ENCODE peak calls at places on chromosomes 11 and 22, in six cellular contexts. C, J, X, B, W and D are unnamed samples.

GRCh38 chr22:27993774-27994350 is 74.8 kb upstream of the PITPNB start:
- DNase-seq in X (peak), W (no peak), C (no peak), J (peak), B (no peak), D (no peak)

GRCh38 chr11:63747006-63747405 is 21.6 kb downstream of the ZFTA start:
- DNase-seq in X (no peak), B (no peak), C (no peak), W (no peak), J (no peak), D (no peak)

GRCh38 chr11:101445761-101446160 is 138.0 kb downstream of the TRPC6 start:
- DNase-seq in X (no peak), W (no peak), B (no peak), C (no peak), J (no peak), D (no peak)

GRCh38 chr11:73271936-73272679 is at the start of gene P2RY6:
- DNase-seq in J (no peak), B (peak), C (no peak), W (peak), X (peak), D (no peak)

GRCh38 chr22:36833073-36833472 is 16.2 kb upstream of the PVALB start:
- DNase-seq in X (no peak), J (no peak), C (no peak), B (no peak), W (no peak), D (no peak)

GRCh38 chr11:18748766-18749375 is 22.9 kb upstream of the IGSF22 start:
- DNase-seq in W (peak), X (no peak), J (no peak), B (no peak), C (no peak), D (no peak)

GRCh38 chr22:41009222-41009948 is 58.2 kb downstream of the RBX1 start:
- DNase-seq in B (no peak), W (peak), C (no peak), J (no peak), X (peak), D (no peak)

GRCh38 chr11:72446929-72447753 is 12.8 kb upstream of the CLPB start:
- DNase-seq in W (peak), J (no peak), B (no peak), C (no peak), X (no peak), D (no peak)

GRCh38 chr11:20015101-20015500 is 145.2 kb downstream of the DBX1 start:
- DNase-seq in C (no peak), B (no peak), X (no peak), J (no peak), W (no peak), D (no peak)

GRCh38 chr11:125214466-125215204 is 50.1 kb downstream of the PKNOX2 start:
- DNase-seq in C (no peak), B (no peak), W (peak), J (peak), X (no peak), D (no peak)

GRCh38 chr11:130740819-130741218 is 175.5 kb downstream of the SNX19 start:
- DNase-seq in C (no peak), W (peak), J (no peak), B (no peak), X (no peak), D (no peak)

GRCh38 chr11:119999220-119999619 is 138.7 kb downstream of the TRIM29 start:
- DNase-seq in X (no peak), J (no peak), W (no peak), C (no peak), B (peak), D (no peak)

GRCh38 chr11:17405232-17406005 is 17.0 kb upstream of the KCNJ11 start:
- DNase-seq in B (peak), W (peak), C (no peak), J (no peak), X (peak), D (no peak)
- TF ChIP-seq CTCF in B (no peak), W (peak), C (no peak), J (no peak), X (peak), D (no peak)

GRCh38 chr11:116742104-116742503 is 30.7 kb downstream of the BUD13 start:
- DNase-seq in C (peak), W (peak), B (no peak), X (no peak), J (no peak), D (peak)
- TF ChIP-seq CTCF in C (no peak), W (no peak), B (no peak), X (no peak), J (no peak), D (no peak)

GRCh38 chr22:46568102-46568809 is 30.8 kb upstream of the CELSR1 start:
- DNase-seq in C (no peak), X (peak), W (no peak), B (peak), J (no peak), D (no peak)
- TF ChIP-seq CTCF in C (no peak), X (no peak), W (no peak), B (no peak), J (no peak), D (no peak)

DNA sequence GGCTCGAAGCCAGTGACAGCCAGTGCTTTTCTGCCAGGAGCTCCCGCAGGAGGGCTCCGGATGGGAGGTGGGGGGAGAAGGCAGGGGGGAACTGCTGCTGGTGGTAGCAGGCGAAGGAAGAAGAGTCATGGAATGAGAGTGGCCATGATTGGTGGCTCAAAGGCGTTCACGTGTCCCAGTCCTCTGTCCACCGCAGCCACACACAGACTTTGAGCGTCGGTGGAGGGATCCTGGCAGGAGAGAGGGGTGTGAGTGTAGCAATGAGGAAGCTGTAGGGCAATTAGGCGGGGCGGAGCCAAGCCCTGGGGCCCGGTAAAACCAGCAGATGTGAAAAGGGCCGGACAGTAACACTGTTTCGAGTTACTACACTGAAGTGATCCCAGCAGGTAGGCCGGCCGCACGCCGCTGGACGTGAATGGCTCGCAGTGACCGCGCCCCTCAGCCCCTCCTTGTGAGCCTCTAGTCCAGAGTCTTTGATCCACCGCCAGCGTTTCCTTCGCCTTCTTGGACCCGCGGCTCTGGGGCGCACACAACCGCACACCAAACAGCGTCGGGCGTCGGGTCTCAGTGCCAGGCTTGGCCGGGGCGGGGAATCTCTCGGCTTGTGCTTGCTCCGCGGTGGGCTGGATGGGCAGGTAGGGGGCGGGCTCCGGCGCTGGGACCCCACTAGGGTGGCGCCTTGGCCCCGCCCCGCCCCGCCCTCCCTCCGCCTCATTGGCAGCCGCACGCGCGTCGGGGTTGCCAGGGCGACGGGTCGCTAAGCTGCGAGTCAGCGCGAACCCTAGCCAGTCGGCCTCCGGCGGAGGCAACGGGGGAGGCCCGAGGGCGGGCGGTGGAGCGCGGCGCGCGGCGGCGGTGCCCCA is at the start of gene LRRC10B:
- DNase-seq in W (no peak), X (peak), C (no peak), J (no peak), B (peak), D (no peak)
- TF ChIP-seq CTCF in W (no peak), X (no peak), C (no peak), J (no peak), B (no peak), D (no peak)

DNA sequence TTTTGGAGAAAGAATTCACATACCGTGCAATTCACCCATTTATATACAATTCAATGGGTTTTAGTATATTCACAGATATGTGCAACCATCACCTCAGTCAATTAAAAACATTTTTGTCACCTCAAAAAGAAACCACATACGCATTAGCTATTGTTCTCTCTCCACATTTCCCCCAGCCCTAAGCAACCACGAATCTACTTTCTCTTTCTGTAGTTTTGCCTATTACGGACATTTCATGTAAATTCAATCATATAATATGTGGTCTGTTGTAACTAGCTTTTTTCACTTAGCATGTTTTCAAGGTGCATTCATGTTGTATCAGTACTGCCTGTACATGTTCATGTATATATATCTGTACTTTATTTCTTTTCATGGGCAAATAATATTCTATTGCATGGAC is 104.7 kb upstream of the RRM1 start:
- DNase-seq in B (no peak), X (no peak), C (no peak), W (no peak), J (no peak), D (no peak)
- TF ChIP-seq CTCF in B (no peak), X (no peak), C (no peak), W (no peak), J (no peak), D (no peak)

DNA sequence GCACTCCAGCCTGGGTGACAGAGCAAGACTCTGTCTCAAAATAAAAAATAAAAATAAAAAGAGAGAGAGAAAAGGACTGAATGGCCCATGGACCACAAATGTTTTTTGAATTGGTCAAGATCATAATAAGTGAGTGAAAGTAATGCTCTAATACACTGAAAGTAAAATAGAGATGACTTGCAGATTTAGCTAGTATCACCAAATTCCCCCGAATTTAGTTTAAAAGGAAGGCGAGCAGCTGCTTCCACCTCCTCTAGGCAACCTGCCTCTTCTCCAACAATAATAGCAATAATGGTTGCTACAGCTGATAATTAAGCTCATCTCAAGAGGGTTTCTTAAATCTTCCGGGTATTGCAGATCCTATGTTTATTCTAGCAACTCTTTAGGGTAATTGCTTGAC is 36.8 kb downstream of the CELF1 start:
- DNase-seq in B (no peak), J (no peak), W (no peak), C (no peak), X (no peak), D (no peak)
- TF ChIP-seq CTCF in B (no peak), J (no peak), W (no peak), C (no peak), X (no peak), D (no peak)

GRCh38 chr22:49100316-49100715 is 727.4 kb downstream of the BRD1 start:
- DNase-seq in J (no peak), X (no peak), C (no peak), W (no peak), B (no peak), D (no peak)
- TF ChIP-seq CTCF in J (no peak), X (no peak), C (no peak), W (no peak), B (no peak), D (no peak)

DNA sequence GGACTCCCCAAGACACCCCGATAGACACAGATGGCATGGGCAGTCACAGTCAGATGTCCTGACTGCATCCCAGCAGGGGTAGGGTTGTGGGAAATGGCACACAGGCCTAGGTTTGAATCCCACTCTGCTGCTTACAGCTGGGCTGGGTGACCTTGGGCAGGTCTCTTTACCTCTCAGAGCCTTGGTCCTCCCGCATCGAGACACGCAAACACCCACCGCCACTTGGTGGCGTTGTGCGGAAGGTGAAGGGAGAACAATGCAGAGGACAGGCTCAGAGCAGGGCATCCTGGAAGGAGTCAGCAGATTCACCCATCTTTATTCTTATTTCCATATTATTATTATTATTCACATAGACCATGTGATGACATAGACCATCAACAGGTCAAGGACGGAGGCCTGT is 140.5 kb downstream of the MIAT start:
- DNase-seq in B (peak), C (no peak), W (no peak), J (no peak), X (no peak), D (no peak)
- TF ChIP-seq CTCF in B (no peak), C (no peak), W (no peak), J (no peak), X (no peak), D (peak)

GRCh38 chr11:9092846-9093778 is 1.7 kb upstream of the SCUBE2 start:
- DNase-seq in J (no peak), W (peak), X (no peak), B (no peak), C (peak), D (no peak)
- TF ChIP-seq CTCF in J (no peak), W (peak), X (no peak), B (no peak), C (peak), D (peak)